ENCODE peak calls at places on chromosome 5, in eight cellular contexts. W is SK-N-SH, Z is right lobe of liver, R is GM23248, M is pancreas, G is left ventricle myocardium inferior, I is uterus, C is psoas muscle. O is an unnamed sample.

GRCh38 chr5:147464211-147464610 is 45.7 kb downstream of the DPYSL3 start:
- DNase-seq in W (no peak), Z (no peak), R (peak; percentile 54), M (no peak), G (no peak), I (no peak), C (no peak), O (no peak)

GRCh38 chr5:136631176-136631575 is 265.8 kb upstream of the TRPC7 start:
- DNase-seq in W (no peak), Z (no peak), R (no peak), M (no peak), G (no peak), I (no peak), C (no peak), O (no peak)

GRCh38 chr5:180811012-180811622 is 8.5 kb upstream of the MGAT1 start:
- DNase-seq in W (no peak), Z (no peak), R (no peak), M (no peak), G (no peak), I (no peak), C (no peak), O (no peak)

GRCh38 chr5:156326718-156327259 is at the start of gene SGCD:
- DNase-seq in W (peak; percentile 46), Z (peak; percentile 51), R (peak; percentile 97), M (peak; percentile 28), G (peak; percentile 71), I (peak; percentile 69), C (peak; percentile 88), O (peak; percentile 84)

GRCh38 chr5:180823938-180824629 is 21.5 kb upstream of the MGAT1 start:
- DNase-seq in W (no peak), Z (no peak), R (no peak), M (no peak), G (no peak), I (no peak), C (no peak), O (no peak)

GRCh38 chr5:173902334-173902733 is 14.2 kb downstream of the CPEB4 start:
- DNase-seq in W (no peak), Z (no peak), R (no peak), M (no peak), G (no peak), I (no peak), C (no peak), O (no peak)

GRCh38 chr5:148388692-148389091 is 4.9 kb downstream of the FBXO38 start:
- DNase-seq in W (no peak), Z (no peak), R (no peak), M (no peak), G (no peak), I (no peak), C (no peak), O (no peak)

GRCh38 chr5:9515451-9515850 is 30.4 kb downstream of the SEMA5A start:
- DNase-seq in W (no peak), Z (no peak), R (no peak), M (no peak), G (peak; percentile 49), I (no peak), C (no peak), O (no peak)

GRCh38 chr5:80193421-80193820 is 62.4 kb downstream of the SERINC5 start:
- DNase-seq in W (no peak), Z (no peak), R (no peak), M (no peak), G (no peak), I (no peak), C (no peak), O (no peak)

GRCh38 chr5:132411382-132411925 is 41.9 kb downstream of the SLC22A5 start:
- DNase-seq in W (no peak), Z (peak; percentile 68), R (no peak), M (no peak), G (no peak), I (peak; percentile 39), C (no peak), O (no peak)

GRCh38 chr5:60334281-60334713 is 365.7 kb downstream of the DEPDC1B start:
- DNase-seq in W (no peak), Z (no peak), R (peak; percentile 86), M (no peak), G (no peak), I (no peak), C (no peak), O (peak; percentile 76)

GRCh38 chr5:175697846-175698245 is 40.0 kb downstream of the HRH2 start:
- DNase-seq in W (no peak), Z (peak; percentile 26), R (no peak), M (no peak), G (no peak), I (no peak), C (no peak), O (peak; percentile 38)

GRCh38 chr5:170470275-170470674 is 33.5 kb upstream of the KCNIP1 start:
- DNase-seq in W (no peak), Z (no peak), R (no peak), M (no peak), G (no peak), I (no peak), C (no peak), O (no peak)

GRCh38 chr5:32076699-32077695 is 97.1 kb downstream of the GOLPH3 start:
- DNase-seq in W (peak; percentile 61), Z (no peak), R (peak; percentile 70), M (no peak), G (peak; percentile 50), I (peak; percentile 50), C (no peak), O (no peak)

GRCh38 chr5:163396941-163397340 is 40.5 kb upstream of the CCNG1 start:
- DNase-seq in W (no peak), Z (no peak), R (no peak), M (no peak), G (no peak), I (no peak), C (no peak), O (no peak)

GRCh38 chr5:173581408-173582197 is 34.8 kb downstream of the BOD1 start:
- DNase-seq in W (peak; percentile 55), Z (no peak), R (peak; percentile 64), M (no peak), G (no peak), I (no peak), C (no peak), O (peak; percentile 57)

GRCh38 chr5:149301744-149302380 is 30.2 kb downstream of the AFAP1L1 start:
- DNase-seq in W (no peak), Z (no peak), R (peak; percentile 75), M (no peak), G (no peak), I (no peak), C (no peak), O (no peak)

GRCh38 chr5:36874465-36874864 is 2.1 kb upstream of the NIPBL start:
- DNase-seq in W (peak; percentile 11), Z (no peak), R (peak; percentile 35), M (no peak), G (no peak), I (no peak), C (no peak), O (no peak)

GRCh38 chr5:36876965-36877666 is 547 bp downstream of the NIPBL start:
- DNase-seq in W (peak; percentile 72), Z (peak; percentile 75), R (peak; percentile 85), M (peak; percentile 75), G (peak; percentile 70), I (peak; percentile 57), C (peak; percentile 85), O (peak; percentile 90)

GRCh38 chr5:36875051-36875788 is 1.3 kb upstream of the NIPBL start:
- DNase-seq in W (peak; percentile 30), Z (peak; percentile 60), R (peak; percentile 81), M (peak; percentile 44), G (peak; percentile 46), I (peak; percentile 32), C (peak; percentile 73), O (peak; percentile 84)

GRCh38 chr5:36876389-36876964 is at the start of gene NIPBL:
- DNase-seq in W (peak; percentile 93), Z (peak; percentile 94), R (peak; percentile 98), M (peak; percentile 86), G (peak; percentile 91), I (peak; percentile 87), C (peak; percentile 95), O (peak; percentile 96)

DNA sequence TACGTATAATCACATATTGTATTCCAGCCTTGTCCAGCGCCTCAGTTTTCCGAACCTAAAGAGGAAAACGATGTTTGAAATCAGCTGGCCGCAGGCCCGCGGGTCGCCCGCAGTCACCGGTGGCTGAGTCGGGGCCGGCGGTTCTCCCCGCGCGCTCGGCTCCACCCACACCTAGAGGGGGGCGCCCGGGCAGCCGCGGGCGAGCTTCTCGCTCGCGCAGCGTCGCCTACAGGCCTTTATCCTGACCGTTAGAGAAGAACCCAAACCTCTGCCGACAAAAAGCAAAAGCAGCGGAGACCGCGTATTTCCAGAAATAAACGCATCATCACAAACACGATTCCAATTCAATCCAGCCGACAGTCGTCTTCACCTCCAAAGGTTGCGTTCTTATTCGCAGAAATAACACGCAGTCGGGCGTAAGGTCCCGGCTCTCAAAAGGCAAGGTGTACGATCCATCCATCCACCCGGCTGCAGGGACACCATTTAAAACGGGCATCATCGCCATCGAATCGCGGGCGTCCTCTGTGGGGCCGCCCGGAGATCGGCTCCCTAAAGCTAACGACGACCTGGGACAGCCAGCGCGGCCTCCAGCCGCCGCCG is 680 bp upstream of the NIPBL start:
- DNase-seq in W (peak; percentile 81), Z (peak; percentile 85), R (peak; percentile 95), M (peak; percentile 76), G (peak; percentile 84), I (peak; percentile 77), C (peak; percentile 89), O (peak; percentile 92)
- H3K4me1 ChIP-seq in W (peaks cover 17% of the 10 kb centered on the region), Z (peaks cover 8% of the 10 kb centered on the region), R (peaks cover 41% of the 10 kb centered on the region), M (peaks cover 45% of the 10 kb centered on the region), G (peaks cover 77% of the 10 kb centered on the region), I (peaks cover 7% of the 10 kb centered on the region), C (peaks cover 38% of the 10 kb centered on the region), O (no peaks in the 10 kb centered on the region)

GRCh38 chr5:113293068-113293571 is 141.7 kb downstream of the TSSK1B start:
- DNase-seq in W (peak; percentile 44), Z (no peak), R (peak; percentile 40), M (no peak), G (no peak), I (no peak), C (no peak), O (no peak)
- H3K27ac ChIP-seq in W (no peak overlapping the region), Z (no peak overlapping the region), R (no peak overlapping the region), M (no peak overlapping the region), G (peak overlapping the region; percentile 97), I (peak overlapping the region; percentile 93), C (peak overlapping the region; percentile 84), O (no peak overlapping the region)

DNA sequence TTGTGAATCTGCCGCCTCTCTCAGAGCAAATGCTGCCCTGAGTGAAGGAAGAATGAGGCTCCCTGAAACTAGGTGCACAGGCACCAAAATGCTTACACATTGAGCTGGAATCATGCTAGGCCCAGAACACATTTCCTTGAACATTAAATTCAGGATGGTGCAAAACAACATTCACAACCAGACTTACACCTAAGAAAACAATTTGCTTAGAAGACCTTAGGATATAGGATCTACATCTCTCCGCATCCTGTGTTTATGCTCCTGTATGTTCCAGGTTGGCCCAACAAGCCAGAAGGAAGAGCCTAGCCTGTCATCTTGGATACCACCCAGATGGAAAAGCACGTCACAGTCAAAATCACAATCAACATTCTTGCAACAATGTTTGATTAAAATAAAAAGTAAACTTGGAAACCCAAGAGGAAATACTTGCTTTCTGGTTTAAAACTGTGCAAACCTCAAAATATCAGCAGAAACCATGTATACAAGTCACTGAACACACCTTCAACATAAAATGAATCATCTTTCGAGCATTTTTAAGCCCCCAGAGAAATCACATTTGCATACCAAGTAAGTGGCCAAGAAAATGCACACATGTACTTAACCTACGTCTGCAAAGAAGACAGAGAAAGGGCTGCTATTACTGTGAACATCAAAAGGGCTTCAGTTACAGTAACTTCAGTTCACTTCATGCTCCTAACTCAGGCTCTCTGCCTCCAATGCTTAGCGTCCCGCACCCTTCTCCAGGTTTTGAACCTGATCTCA is 1.6 kb downstream of the ENC1 start:
- DNase-seq in W (peak; percentile 23), Z (no peak), R (peak; percentile 59), M (no peak), G (no peak), I (no peak), C (no peak), O (no peak)
- H3K4me1 ChIP-seq in W (peaks cover 24% of the 10 kb centered on the region), Z (no peaks in the 10 kb centered on the region), R (peaks cover 38% of the 10 kb centered on the region), M (peaks cover 11% of the 10 kb centered on the region), G (peaks cover 92% of the 10 kb centered on the region), I (no peaks in the 10 kb centered on the region), C (peaks cover 18% of the 10 kb centered on the region), O (no peaks in the 10 kb centered on the region)

GRCh38 chr5:316210-317085 is 5.1 kb upstream of the AHRR start:
- DNase-seq in W (no peak), Z (no peak), R (no peak), M (no peak), G (no peak), I (no peak), C (no peak), O (no peak)
- H3K27ac ChIP-seq in W (no peak overlapping the region), Z (no peak overlapping the region), R (no peak overlapping the region), M (no peak overlapping the region), G (no peak overlapping the region), I (no peak overlapping the region), C (no peak overlapping the region), O (no peak overlapping the region)

O was measured in aorta.